ENCODE peak calls at places on chromosomes 12 and 14, in four cellular contexts. R, Y, U and E are unnamed samples.

GRCh38 chr12:67797316-67797741 is 148.8 kb downstream of the DYRK2 start:
- DNase-seq in R (peak), U (no peak), Y (no peak), E (no peak)

GRCh38 chr12:55728185-55728931 is 451 bp downstream of the CD63 start:
- DNase-seq in U (peak), R (peak), Y (no peak), E (no peak)

GRCh38 chr12:113332688-113333087 is 2.2 kb downstream of the SLC8B1 start:
- DNase-seq in U (no peak), R (no peak), Y (no peak), E (no peak)

GRCh38 chr12:49368240-49368600 is 958 bp downstream of the SPATS2 start:
- DNase-seq in U (no peak), R (no peak), Y (no peak), E (no peak)

GRCh38 chr14:67265131-67265530 is 23.9 kb downstream of the PALS1 start:
- DNase-seq in R (peak), Y (no peak), U (no peak), E (no peak)

GRCh38 chr14:48253020-48253419 is 577.6 kb upstream of the MDGA2 start:
- DNase-seq in U (no peak), R (no peak), Y (no peak), E (no peak)

GRCh38 chr12:80230068-80230467 is 130.7 kb downstream of the OTOGL start:
- DNase-seq in Y (peak), R (peak), U (peak), E (no peak)

GRCh38 chr12:130162267-130162666 is at the start of gene FZD10:
- DNase-seq in Y (peak), R (peak), U (peak), E (no peak)

GRCh38 chr14:22839159-22839779 is 2.9 kb downstream of the MMP14 start:
- DNase-seq in U (no peak), Y (no peak), R (no peak), E (no peak)

GRCh38 chr12:16347391-16348298 is at the start of gene MGST1:
- DNase-seq in U (peak), Y (peak), R (peak), E (no peak)

GRCh38 chr12:81588609-81589008 is 170.5 kb downstream of the PPFIA2 start:
- DNase-seq in R (no peak), Y (no peak), U (no peak), E (no peak)

GRCh38 chr14:40464531-40464930 is 1032.3 kb upstream of the FBXO33 start:
- DNase-seq in R (no peak), U (no peak), Y (no peak), E (no peak)

GRCh38 chr14:101969480-101969879 is 5.1 kb downstream of the DYNC1H1 start:
- DNase-seq in U (no peak), Y (no peak), R (no peak), E (no peak)

GRCh38 chr14:64190974-64191502 is 103.1 kb downstream of the ESR2 start:
- DNase-seq in U (no peak), R (no peak), Y (no peak), E (no peak)

GRCh38 chr14:103372552-103373304 is 12.5 kb upstream of the MARK3 start:
- DNase-seq in Y (no peak), R (peak), U (peak), E (no peak)

GRCh38 chr12:98644433-98644711 is 216 bp downstream of the IKBIP start:
- DNase-seq in Y (no peak), U (peak), R (no peak), E (no peak)

GRCh38 chr12:4556730-4557519 is 5.1 kb upstream of the DYRK4 start:
- DNase-seq in R (no peak), Y (no peak), U (no peak), E (no peak)

GRCh38 chr14:33454707-33455106 is 496.2 kb downstream of the EGLN3 start:
- DNase-seq in U (no peak), Y (no peak), R (no peak), E (no peak)

GRCh38 chr12:62214847-62215246 is 45.4 kb upstream of the USP15 start:
- DNase-seq in Y (no peak), R (no peak), U (no peak), E (no peak)

GRCh38 chr14:105248368-105249174 is at the start of gene BTBD6:
- DNase-seq in R (peak), Y (peak), U (peak), E (peak)

GRCh38 chr12:27382126-27382795 is 49.6 kb downstream of the BMAL2 start:
- DNase-seq in R (peak), Y (no peak), U (no peak), E (no peak)

GRCh38 chr12:106672308-106673085 is 89.7 kb downstream of the RFX4 start:
- DNase-seq in R (no peak), U (peak), Y (peak), E (no peak)

GRCh38 chr12:52740591-52740990 is 36.6 kb downstream of the KRT76 start:
- DNase-seq in U (no peak), R (no peak), Y (no peak), E (no peak)

GRCh38 chr14:57573193-57573592 is 79.5 kb upstream of the CCDC198 start:
- DNase-seq in U (no peak), R (no peak), Y (no peak), E (no peak)

GRCh38 chr12:65827827-65828231 is 3.5 kb downstream of the HMGA2 start:
- DNase-seq in U (peak), R (peak), Y (no peak), E (no peak)

GRCh38 chr14:100816286-100816949 is 9.5 kb upstream of the MEG3 start:
- DNase-seq in Y (no peak), R (no peak), U (no peak), E (no peak)

GRCh38 chr14:36604757-36605505 is 22.5 kb upstream of the NKX2-8 start:
- DNase-seq in Y (peak), R (peak), U (peak), E (no peak)

GRCh38 chr12:13179159-13180074 is 17.1 kb upstream of the EMP1 start:
- DNase-seq in U (peak), Y (no peak), R (peak), E (peak)

GRCh38 chr12:91272456-91273063 is 89.9 kb upstream of the DCN start:
- DNase-seq in Y (peak), U (no peak), R (no peak), E (no peak)

GRCh38 chr12:109111775-109112491 is 4.5 kb upstream of the ACACB start:
- DNase-seq in U (peak), Y (no peak), R (peak), E (peak)

DNA sequence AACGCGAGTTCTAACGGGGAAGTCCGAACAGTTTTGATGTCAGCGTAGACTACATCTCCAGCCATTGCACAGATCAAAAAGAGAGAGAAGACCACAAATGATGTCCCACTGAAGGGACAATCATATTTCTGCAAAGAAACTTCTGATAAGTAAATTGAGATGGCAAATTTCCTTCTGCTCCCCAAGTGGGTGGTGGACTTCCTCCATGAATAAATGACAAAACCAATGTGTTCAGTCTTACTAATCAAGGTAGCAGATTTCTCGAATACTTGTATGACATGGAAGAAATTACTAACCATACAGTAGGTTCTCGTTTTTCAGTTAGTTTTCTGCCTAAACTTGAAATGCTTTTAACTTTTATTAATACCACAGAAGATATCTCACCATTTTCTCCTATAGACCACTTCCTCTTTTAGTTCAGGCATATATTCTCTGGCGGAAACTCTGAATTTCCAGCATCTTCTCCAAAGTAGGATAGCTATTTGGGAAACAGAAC is at the start of gene CLECL1:
- DNase-seq in U (no peak), R (no peak), Y (no peak), E (no peak)
- H3K27ac ChIP-seq in U (no peak), R (no peak), Y (no peak), E (no peak)

GRCh38 chr12:69354561-69355187 is 4.9 kb upstream of the YEATS4 start:
- DNase-seq in R (no peak), Y (no peak), U (no peak), E (no peak)
- H3K27ac ChIP-seq in R (no peak), Y (no peak), U (peak), E (no peak)

DNA sequence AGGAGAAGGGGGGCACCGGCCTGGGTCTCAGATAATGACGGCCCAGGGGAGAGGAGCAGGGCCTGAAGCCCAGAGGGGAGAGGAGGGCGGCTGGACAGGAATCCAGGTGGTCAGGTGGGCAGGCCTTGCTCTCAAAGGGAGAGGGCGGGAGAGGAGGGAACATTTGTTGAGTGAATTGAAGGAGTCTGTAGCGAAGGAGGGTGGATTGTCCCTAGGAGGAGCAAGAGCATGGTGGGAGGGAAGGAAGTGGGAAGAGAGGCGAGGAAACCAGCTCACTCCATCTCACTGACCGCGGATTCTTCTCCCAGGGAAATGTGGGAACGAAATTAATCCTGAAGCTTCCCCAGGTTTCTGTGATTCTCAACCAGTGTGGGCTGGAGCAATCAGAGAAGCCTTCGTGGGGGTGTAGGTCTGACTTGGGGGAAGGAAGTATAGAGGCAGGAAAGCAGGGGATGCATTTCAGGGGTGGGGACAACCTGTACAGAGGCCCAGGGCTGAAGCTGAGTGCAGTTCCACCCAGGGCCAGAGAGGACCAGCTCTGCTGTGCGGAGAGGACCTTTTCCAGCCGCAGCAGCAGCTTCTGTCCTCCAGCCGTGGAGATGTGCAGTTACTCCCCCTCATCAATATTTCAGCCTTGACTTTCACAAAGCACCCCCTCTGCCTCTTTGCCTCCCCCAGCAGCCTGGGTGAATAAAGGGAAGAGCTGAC is 100.9 kb downstream of the CHST11 start:
- DNase-seq in U (no peak), R (no peak), Y (no peak), E (no peak)
- H3K27ac ChIP-seq in U (no peak), R (no peak), Y (no peak), E (no peak)

GRCh38 chr12:6435941-6436715 is 8.6 kb upstream of the CD27 start:
- DNase-seq in R (no peak), Y (no peak), U (no peak), E (no peak)

GRCh38 chr12:6434205-6435180 is 10.3 kb upstream of the CD27 start:
- DNase-seq in Y (no peak), U (no peak), R (no peak), E (peak)

GRCh38 chr12:6430990-6431353 is 13.8 kb upstream of the CD27 start:
- DNase-seq in U (no peak), R (no peak), Y (no peak), E (no peak)

GRCh38 chr12:6430124-6430989 is 14.4 kb upstream of the CD27 start:
- DNase-seq in U (no peak), R (peak), Y (no peak), E (no peak)

GRCh38 chr12:6432991-6433390 is 11.8 kb upstream of the CD27 start:
- DNase-seq in U (no peak), Y (no peak), R (no peak), E (no peak)
- H3K27ac ChIP-seq in U (no peak), Y (no peak), R (no peak), E (no peak)

DNA sequence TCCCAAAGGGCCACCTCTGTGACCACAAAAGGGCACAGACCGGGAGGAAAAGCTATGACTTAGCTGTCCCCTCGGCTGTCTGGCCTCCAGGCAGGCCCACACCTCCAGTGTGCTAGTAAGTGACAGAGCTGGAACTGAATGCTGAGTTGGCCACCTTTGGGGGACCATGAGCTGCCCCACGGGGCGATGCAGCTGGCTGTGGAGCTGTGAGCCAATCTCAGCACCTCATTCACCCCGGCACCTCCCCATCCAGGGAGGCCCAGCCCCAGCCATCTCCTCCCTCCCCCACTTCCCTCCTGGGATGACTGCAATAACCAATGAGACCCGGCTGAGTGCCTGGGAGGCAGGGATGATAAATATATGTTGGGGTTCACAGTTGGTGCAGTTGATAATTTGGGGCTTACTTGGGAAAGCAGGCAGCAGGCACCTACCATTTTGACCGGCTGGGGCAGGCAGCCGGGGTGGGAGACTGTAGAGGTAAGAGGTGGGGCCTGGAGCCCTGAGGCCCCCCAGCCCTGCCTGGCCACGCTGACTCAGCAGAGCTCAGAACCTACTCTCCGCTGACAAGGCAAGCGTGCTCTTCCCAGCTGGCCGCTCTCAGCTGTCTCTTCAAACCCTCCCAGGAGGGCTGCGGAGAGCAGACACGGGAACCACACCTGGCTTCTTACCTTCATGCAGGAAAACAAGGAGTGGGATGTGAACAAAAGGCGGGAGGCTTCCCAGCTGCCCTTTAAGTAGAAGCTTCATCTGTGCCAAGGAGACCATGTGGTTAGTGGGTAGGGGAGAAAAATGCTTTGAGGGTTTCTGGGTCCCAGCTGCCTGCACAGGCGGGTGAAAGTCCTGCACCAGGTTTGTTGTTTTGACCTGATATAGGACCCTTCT is 12.4 kb upstream of the TESC start:
- DNase-seq in Y (no peak), U (no peak), R (no peak), E (no peak)
- H3K27ac ChIP-seq in Y (no peak), U (no peak), R (no peak), E (no peak)

GRCh38 chr14:95535226-95536021 is 574 bp downstream of the GLRX5 start:
- DNase-seq in U (no peak), R (no peak), Y (no peak), E (no peak)
- H3K27ac ChIP-seq in U (peak), R (peak), Y (no peak), E (peak)

DNA sequence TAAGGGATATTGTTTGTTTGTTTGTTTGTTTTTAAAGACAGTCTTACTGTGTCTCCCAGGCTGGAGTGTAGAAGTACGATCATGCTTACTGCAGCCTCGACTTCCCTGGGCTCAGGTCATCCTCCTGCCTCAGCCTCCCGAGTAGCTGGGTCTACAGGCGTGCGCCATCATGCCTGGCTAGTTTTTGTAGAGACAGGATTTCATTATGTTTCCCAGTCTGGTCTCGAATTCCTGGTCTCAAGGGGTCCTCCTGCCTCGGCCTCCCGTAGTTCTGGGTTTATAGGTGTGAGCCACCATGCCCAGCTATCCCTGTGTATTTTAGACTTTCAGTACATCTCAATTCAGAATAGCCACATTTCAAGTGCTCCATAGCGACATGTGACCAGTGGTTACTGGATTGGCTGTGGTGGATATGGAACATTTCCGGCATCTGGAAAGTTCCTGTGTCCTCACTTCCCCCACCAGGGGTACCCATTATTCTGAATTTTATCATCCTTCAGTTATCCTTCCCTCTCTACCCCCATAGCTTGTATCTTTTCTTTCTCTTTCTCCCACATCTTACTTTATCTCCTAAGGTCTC is 61.1 kb downstream of the HRK start:
- DNase-seq in Y (no peak), R (no peak), U (no peak), E (no peak)
- H3K27ac ChIP-seq in Y (no peak), R (no peak), U (no peak), E (peak)

DNA sequence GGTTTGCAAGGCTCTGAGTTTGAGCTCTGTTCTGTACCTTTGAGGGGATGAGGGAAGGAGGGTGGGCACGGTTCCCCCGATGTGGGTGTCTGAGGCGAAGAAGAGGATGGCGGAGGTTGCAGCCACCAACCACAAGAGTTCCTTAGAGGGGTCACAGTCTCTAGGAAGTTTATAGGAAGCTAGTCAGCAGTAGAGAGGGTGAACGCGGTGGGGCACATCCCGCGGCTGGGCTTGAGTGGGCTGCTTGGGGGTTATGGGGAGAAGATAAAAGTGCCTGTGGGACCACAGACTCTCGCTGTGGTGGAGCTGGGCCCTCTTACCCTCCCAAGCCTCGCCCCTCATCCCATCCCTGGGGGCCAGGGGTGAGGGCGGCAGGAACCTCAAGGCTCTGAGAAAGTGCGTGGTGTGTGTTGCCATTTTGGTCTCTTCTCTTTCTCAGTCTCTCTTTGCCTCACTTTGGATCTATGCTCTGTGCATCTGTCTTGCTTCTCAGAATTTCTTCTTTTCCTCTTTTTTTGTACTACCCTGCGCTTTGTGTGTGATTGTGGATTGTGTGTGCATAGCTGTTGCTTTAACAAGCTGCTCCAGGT is 2.7 kb downstream of the CD4 start:
- DNase-seq in R (no peak), Y (no peak), U (no peak), E (no peak)
- H3K27ac ChIP-seq in R (peak), Y (no peak), U (peak), E (no peak)

GRCh38 chr12:114686421-114687268 is 2.7 kb upstream of the TBX3 start:
- DNase-seq in Y (no peak), U (no peak), R (no peak), E (no peak)

GRCh38 chr12:114684870-114685273 is 897 bp upstream of the TBX3 start:
- DNase-seq in R (no peak), Y (no peak), U (no peak), E (no peak)

GRCh38 chr12:114685320-114685781 is 1.4 kb upstream of the TBX3 start:
- DNase-seq in U (no peak), R (no peak), Y (no peak), E (no peak)

GRCh38 chr12:114687269-114687605 is 3.3 kb upstream of the TBX3 start:
- DNase-seq in Y (no peak), U (no peak), R (no peak), E (no peak)

DNA sequence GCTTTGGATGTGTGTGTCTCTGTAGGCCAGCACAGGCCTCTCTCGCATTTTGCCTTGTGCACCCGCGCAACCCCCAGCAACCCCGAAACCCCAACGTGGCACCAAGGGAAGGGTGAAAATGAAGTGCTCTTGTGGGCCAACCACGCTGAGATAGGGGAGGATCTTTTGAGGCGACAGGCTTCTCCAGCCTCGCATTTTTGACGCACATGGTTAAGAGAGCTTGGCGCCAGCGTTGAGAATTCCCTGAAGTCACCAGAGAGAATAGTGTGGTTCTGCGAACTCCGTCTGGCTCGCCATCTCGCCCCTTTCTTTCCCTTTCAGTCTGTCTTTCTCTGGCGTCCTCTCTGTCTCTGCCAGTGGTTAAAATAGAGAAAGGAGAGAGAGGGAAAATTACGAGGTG is 1.9 kb upstream of the TBX3 start:
- DNase-seq in U (no peak), Y (no peak), R (no peak), E (no peak)
- H3K27ac ChIP-seq in U (peak), Y (no peak), R (peak), E (no peak)